ENCODE peak calls at places on chromosome 9, in eight cellular contexts. T is brain microvascular endothelial cell, O is BE2C, Q is psoas muscle, P is transverse colon, F is tibial nerve, M is IMR-90, S is OCI-LY7. J is an unnamed sample.

GRCh38 chr9:109100543-109101201 is 19.1 kb downstream of the TMEM245 start:
- DNase-seq in O (no peak), S (no peak), T (no peak), Q (no peak), M (no peak), P (no peak), F (no peak), J (no peak)

GRCh38 chr9:132883349-132884294 is 4.9 kb downstream of the SPACA9 start:
- DNase-seq in O (no peak), Q (no peak), M (no peak), T (no peak), S (no peak), P (no peak), F (no peak), J (no peak)

GRCh38 chr9:37966443-37967271 is 62.7 kb upstream of the SLC25A51 start:
- DNase-seq in T (no peak), P (peak; percentile 30), S (no peak), F (no peak), M (peak; percentile 55), O (no peak), Q (no peak), J (peak; percentile 49)

GRCh38 chr9:18499987-18500386 is 26.0 kb downstream of the ADAMTSL1 start:
- DNase-seq in S (no peak), T (peak; percentile 14), O (no peak), Q (no peak), F (no peak), P (no peak), M (no peak), J (peak; percentile 79)

GRCh38 chr9:3035594-3036389 is 191.9 kb upstream of the PUM3 start:
- DNase-seq in Q (no peak), F (no peak), S (no peak), P (no peak), M (no peak), O (no peak), T (no peak), J (no peak)

GRCh38 chr9:93091056-93091452 is 5.0 kb upstream of the CARD19 start:
- DNase-seq in Q (no peak), P (no peak), T (no peak), F (no peak), S (no peak), O (no peak), M (no peak), J (no peak)

GRCh38 chr9:130782883-130783537 is 52.0 kb upstream of the ABL1 start:
- DNase-seq in P (no peak), M (no peak), T (no peak), O (no peak), F (no peak), S (no peak), Q (no peak), J (no peak)

GRCh38 chr9:135326141-135326540 is 153.4 kb upstream of the PPP1R26 start:
- DNase-seq in S (no peak), P (no peak), O (peak; percentile 5), F (no peak), T (no peak), Q (no peak), M (no peak), J (no peak)

GRCh38 chr9:108779506-108779905 is 76.3 kb downstream of the ACTL7B start:
- DNase-seq in T (no peak), O (no peak), F (no peak), S (no peak), Q (no peak), P (no peak), M (no peak), J (no peak)

GRCh38 chr9:26175264-26175663 is 497.0 kb upstream of the TUSC1 start:
- DNase-seq in T (no peak), P (no peak), O (no peak), F (no peak), M (no peak), S (no peak), Q (no peak), J (no peak)

GRCh38 chr9:88745281-88746001 is 210.5 kb downstream of the NXNL2 start:
- DNase-seq in O (peak; percentile 77), T (no peak), P (peak; percentile 34), F (no peak), M (peak; percentile 95), Q (no peak), S (no peak), J (no peak)

GRCh38 chr9:105050296-105050695 is 122.3 kb upstream of the ABCA1 start:
- DNase-seq in T (no peak), Q (no peak), M (peak; percentile 51), F (no peak), S (no peak), P (no peak), O (no peak), J (no peak)

GRCh38 chr9:13904746-13905145 is 409.2 kb downstream of the NFIB start:
- DNase-seq in O (no peak), M (no peak), S (no peak), P (no peak), Q (no peak), F (no peak), T (peak; percentile 12), J (no peak)

GRCh38 chr9:127540664-127541041 is 71.4 kb upstream of the STXBP1 start:
- DNase-seq in F (no peak), T (no peak), P (no peak), S (no peak), O (no peak), M (no peak), Q (no peak), J (peak; percentile 48)
- TF ChIP-seq CTCF in F (no peak), T (peak; percentile 35), P (no peak), S (peak; percentile 21), O (no peak), M (no peak), Q (no peak), J (peak; percentile 67)

GRCh38 chr9:91431485-91431884 is 7.9 kb upstream of the NFIL3 start:
- DNase-seq in P (no peak), O (no peak), S (no peak), F (no peak), Q (no peak), T (no peak), M (no peak), J (no peak)
- H3K36me3 ChIP-seq in P (no peaks in the 10 kb centered on the region), O (no peaks in the 10 kb centered on the region), S (no peaks in the 10 kb centered on the region), F (no peaks in the 10 kb centered on the region), Q (no peaks in the 10 kb centered on the region), T (no peaks in the 10 kb centered on the region), M (no peaks in the 10 kb centered on the region), J (no peaks in the 10 kb centered on the region)

GRCh38 chr9:72753261-72753893 is 199.5 kb downstream of the ALDH1A1 start:
- DNase-seq in S (no peak), F (no peak), T (peak; percentile 3), M (peak; percentile 31), Q (no peak), O (no peak), P (no peak), J (peak; percentile 46)
- TF ChIP-seq CTCF in S (no peak), F (peak; percentile 51), T (peak; percentile 56), M (peak; percentile 64), Q (peak; percentile 29), O (no peak), P (no peak), J (peak; percentile 50)

GRCh38 chr9:136460772-136461325 is 21.2 kb upstream of the INPP5E start:
- DNase-seq in P (no peak), M (no peak), S (no peak), F (no peak), O (no peak), T (no peak), Q (no peak), J (no peak)

GRCh38 chr9:136462664-136463063 is 20.2 kb downstream of the SEC16A start:
- DNase-seq in S (no peak), F (no peak), T (no peak), M (no peak), P (no peak), O (no peak), Q (no peak), J (no peak)

GRCh38 chr9:136456257-136456656 is 16.6 kb upstream of the INPP5E start:
- DNase-seq in Q (no peak), T (no peak), M (no peak), F (no peak), O (no peak), S (no peak), P (no peak), J (no peak)

GRCh38 chr9:136457326-136457725 is 17.7 kb upstream of the INPP5E start:
- DNase-seq in S (no peak), Q (no peak), O (no peak), F (no peak), M (no peak), P (no peak), T (no peak), J (no peak)

DNA sequence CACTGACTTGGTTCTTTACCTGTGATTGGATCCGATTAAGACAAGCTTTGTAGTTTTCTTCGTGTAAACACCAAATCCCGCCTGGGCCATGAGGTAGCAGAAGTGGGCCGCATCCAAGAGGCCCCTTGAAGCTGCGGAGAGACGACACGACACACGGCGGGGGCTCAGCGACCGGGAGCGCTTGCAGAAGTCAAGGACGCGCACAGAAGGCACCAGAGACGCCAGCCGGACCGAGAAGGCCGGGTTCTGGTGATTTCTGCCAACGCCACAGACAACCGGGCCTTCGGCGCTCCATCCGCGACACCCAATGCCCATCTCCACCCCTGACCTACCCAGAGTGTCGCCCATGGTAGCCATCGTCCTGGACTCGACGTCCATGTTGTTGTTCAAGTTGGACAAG is 19.8 kb upstream of the INPP5E start:
- DNase-seq in M (no peak), F (no peak), S (no peak), T (no peak), O (no peak), P (no peak), Q (no peak), J (no peak)
- H3K36me3 ChIP-seq in M (peaks cover 84% of the 10 kb centered on the region), F (peaks cover 71% of the 10 kb centered on the region), S (peaks cover 92% of the 10 kb centered on the region), T (peaks cover 88% of the 10 kb centered on the region), O (peaks cover 80% of the 10 kb centered on the region), P (no peaks in the 10 kb centered on the region), Q (peaks cover 100% of the 10 kb centered on the region), J (peaks cover 59% of the 10 kb centered on the region)

DNA sequence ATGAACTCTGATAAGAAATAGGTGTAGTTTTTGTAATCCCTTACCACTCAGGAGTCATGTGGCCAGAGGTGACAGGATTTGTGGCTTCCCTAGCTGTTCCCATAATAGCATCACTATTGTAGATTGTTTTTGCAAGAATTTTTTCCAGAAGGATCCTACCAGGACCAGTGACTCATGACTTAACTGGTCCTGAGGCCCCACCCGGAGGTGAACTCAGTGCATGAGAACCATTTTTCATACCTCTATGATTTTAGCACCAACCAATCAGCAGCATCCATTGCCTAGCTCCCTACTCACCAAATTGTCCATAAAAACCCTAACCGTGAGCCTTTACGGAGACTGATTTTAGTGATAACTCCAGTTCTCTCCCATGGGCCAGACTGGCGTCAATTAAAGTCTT is 484.8 kb downstream of the PSAT1 start:
- DNase-seq in F (no peak), M (peak; percentile 30), T (peak; percentile 3), O (peak; percentile 9), Q (no peak), S (no peak), P (no peak), J (peak; percentile 31)
- TF ChIP-seq CTCF in F (no peak), M (peak; percentile 17), T (no peak), O (peak; percentile 5), Q (no peak), S (no peak), P (no peak), J (no peak)

GRCh38 chr9:114621975-114622609 is 11.0 kb downstream of the TMEM268 start:
- DNase-seq in M (peak; percentile 84), Q (no peak), F (no peak), O (no peak), S (no peak), P (no peak), T (peak; percentile 42), J (peak; percentile 79)
- H3K36me3 ChIP-seq in M (peaks cover 9% of the 10 kb centered on the region), Q (peaks cover 41% of the 10 kb centered on the region), F (no peaks in the 10 kb centered on the region), O (peaks cover 8% of the 10 kb centered on the region), S (peaks cover 90% of the 10 kb centered on the region), P (no peaks in the 10 kb centered on the region), T (peaks cover 5% of the 10 kb centered on the region), J (peaks cover 3% of the 10 kb centered on the region)

J was measured in bronchial epithelial cell.